ENCODE peak calls at places on chromosome 14, in nine cellular contexts. J, I, N, S, B, P, A, Y and T are unnamed samples. For H3K36me3, the result is how much of the 10 kb centered on the place peaks cover.

GRCh38 chr14:37573355-37573754 is 21.7 kb downstream of the FOXA1 start:
- DNase-seq in J (no peak), I (no peak), N (no peak), S (no peak), B (no peak), P (no peak), A (no peak), Y (no peak), T (no peak)

GRCh38 chr14:22849212-22849819 is 12.9 kb downstream of the MMP14 start:
- DNase-seq in J (no peak), I (peak), N (peak), S (no peak), B (no peak), P (peak), A (no peak), Y (no peak), T (no peak)

GRCh38 chr14:58914271-58914855 is 274.1 kb upstream of the DAAM1 start:
- DNase-seq in J (no peak), I (no peak), N (no peak), S (no peak), B (no peak), P (no peak), A (no peak), Y (no peak), T (no peak)

GRCh38 chr14:39912192-39913100 is 480.2 kb upstream of the FBXO33 start:
- DNase-seq in J (no peak), I (no peak), N (no peak), S (no peak), B (no peak), P (no peak), A (no peak), Y (peak), T (no peak)

GRCh38 chr14:94989417-94989816 is 167.9 kb downstream of the DICER1 start:
- DNase-seq in J (no peak), I (no peak), N (no peak), S (no peak), B (no peak), P (no peak), A (no peak), Y (no peak), T (no peak)

GRCh38 chr14:94173885-94174621 is at the start of gene PPP4R4:
- DNase-seq in J (peak), I (peak), N (peak), S (no peak), B (peak), P (peak), A (peak), Y (peak), T (peak)

GRCh38 chr14:46985529-46986137 is 334.1 kb upstream of the RPL10L start:
- DNase-seq in J (no peak), I (no peak), N (no peak), S (no peak), B (no peak), P (peak), A (no peak), Y (no peak), T (no peak)

GRCh38 chr14:68307769-68308168 is 485.1 kb downstream of the ZFP36L1 start:
- DNase-seq in J (peak), I (no peak), N (no peak), S (peak), B (no peak), P (no peak), A (no peak), Y (no peak), T (no peak)

GRCh38 chr14:94823556-94824341 is 53.8 kb upstream of the GSC start:
- DNase-seq in J (no peak), I (no peak), N (no peak), S (no peak), B (no peak), P (peak), A (no peak), Y (no peak), T (no peak)

GRCh38 chr14:67943947-67944346 is 124.4 kb downstream of the RAD51B start:
- DNase-seq in J (peak), I (peak), N (no peak), S (no peak), B (peak), P (peak), A (peak), Y (peak), T (peak)

GRCh38 chr14:64709126-64709525 is 4.9 kb downstream of the PLEKHG3 start:
- DNase-seq in J (no peak), I (peak), N (peak), S (no peak), B (peak), P (no peak), A (no peak), Y (no peak), T (no peak)

GRCh38 chr14:88140874-88141273 is 135.9 kb downstream of the GPR65 start:
- DNase-seq in J (no peak), I (no peak), N (no peak), S (no peak), B (no peak), P (no peak), A (no peak), Y (no peak), T (no peak)

GRCh38 chr14:38208825-38209562 is 1.3 kb downstream of the SSTR1 start:
- DNase-seq in J (peak), I (peak), N (peak), S (no peak), B (peak), P (peak), A (no peak), Y (no peak), T (no peak)

GRCh38 chr14:72420749-72421452 is 473.0 kb downstream of the DPF3 start:
- DNase-seq in J (peak), I (peak), N (no peak), S (no peak), B (peak), P (peak), A (peak), Y (no peak), T (peak)

GRCh38 chr14:85416771-85417170 is 113.2 kb upstream of the FLRT2 start:
- DNase-seq in J (peak), I (no peak), N (no peak), S (no peak), B (no peak), P (peak), A (no peak), Y (no peak), T (no peak)

GRCh38 chr14:79254069-79254775 is 957.1 kb downstream of the DIO2 start:
- DNase-seq in J (no peak), I (no peak), N (no peak), S (peak), B (no peak), P (peak), A (no peak), Y (no peak), T (no peak)

DNA sequence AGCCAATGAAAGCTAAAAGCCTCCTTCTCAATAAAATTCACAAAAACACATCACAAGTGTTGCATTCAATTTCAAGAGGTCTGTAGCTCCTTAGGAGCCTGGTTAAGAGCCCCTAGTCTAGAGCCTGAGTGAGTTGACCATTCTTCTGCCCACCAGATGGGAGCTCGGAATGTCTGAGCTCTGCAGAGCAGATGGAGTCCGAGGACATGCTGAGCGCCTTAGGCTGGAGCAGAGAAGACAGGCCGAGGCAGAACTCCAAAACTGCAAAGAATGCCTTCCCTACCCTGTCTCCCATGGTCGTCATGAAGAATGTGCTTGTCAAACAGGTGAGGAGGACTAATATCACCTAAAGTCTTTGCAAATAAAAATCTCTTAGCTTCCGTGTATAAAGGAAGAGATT is 11.6 kb downstream of the CIPC start:
- DNase-seq in J (no peak), I (no peak), N (no peak), S (no peak), B (no peak), P (no peak), A (no peak), Y (no peak), T (no peak)
- H3K36me3 ChIP-seq in J (under half), I (half or more), N (half or more), S (under half), B (under half), P (under half), A (under half), Y (under half), T (under half)

DNA sequence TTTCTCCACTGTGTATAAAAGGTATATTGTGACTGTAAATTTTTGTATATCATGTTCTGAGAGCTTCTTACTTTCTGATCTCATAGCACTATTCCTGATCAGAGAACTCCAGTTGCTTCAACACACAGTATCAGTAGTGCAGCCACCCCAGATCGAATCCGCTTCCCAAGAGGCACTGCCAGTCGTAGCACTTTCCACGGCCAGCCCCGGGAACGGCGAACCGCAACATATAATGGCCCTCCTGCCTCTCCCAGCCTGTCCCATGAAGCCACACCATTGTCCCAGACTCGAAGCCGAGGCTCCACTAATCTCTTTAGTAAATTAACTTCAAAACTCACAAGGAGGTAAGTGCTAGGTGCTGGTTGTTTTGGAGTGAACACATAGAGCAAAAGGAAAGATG is 30.9 kb downstream of the CKB start:
- DNase-seq in J (no peak), I (no peak), N (no peak), S (no peak), B (no peak), P (no peak), A (no peak), Y (no peak), T (no peak)
- H3K36me3 ChIP-seq in J (under half), I (under half), N (half or more), S (under half), B (under half), P (under half), A (half or more), Y (under half), T (under half)

DNA sequence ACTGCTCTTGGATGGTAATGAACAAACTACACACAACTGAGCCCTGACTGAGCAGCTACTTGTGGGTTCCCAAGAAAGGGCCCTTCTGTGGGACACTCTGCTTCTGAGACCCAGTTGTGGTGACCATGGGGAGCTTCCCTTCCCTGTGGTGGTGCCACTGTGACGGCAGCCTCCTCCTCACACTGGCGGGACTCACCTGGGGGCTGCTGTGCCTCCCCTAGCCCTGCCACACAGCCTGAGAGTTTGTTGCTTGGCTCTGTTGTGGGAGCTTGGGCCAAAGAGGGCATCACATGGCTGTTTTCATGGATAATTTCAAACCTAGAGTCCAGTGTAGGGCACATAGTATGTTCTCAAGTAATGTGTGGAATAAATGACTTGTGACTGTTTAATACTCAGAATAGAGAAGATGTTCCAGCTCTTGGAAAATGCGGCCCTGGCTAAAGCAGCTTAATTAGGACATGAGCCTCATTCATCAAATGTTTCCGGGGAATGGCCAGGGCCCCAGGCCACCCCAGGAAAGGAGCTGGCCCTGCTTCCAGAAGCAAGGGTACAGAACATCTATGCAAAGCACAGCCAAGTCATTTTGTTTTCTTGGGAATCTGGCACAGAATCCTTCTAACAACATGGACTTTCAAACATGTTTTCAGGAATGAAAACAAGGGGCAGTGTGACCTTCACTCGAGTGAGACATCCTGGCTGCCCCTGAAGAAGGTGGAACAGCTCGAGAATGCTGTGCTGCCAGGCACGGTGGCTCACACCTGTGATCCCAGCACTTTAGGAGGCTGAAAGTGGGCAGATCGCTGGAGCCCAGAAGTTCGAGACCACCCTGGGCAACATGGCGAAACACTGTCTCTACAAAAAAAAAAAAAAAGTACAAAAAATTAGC is 21.2 kb downstream of the ZFYVE21 start:
- DNase-seq in J (no peak), I (peak), N (peak), S (no peak), B (peak), P (no peak), A (no peak), Y (no peak), T (no peak)
- H3K36me3 ChIP-seq in J (under half), I (under half), N (under half), S (under half), B (under half), P (under half), A (under half), Y (under half), T (under half)

DNA sequence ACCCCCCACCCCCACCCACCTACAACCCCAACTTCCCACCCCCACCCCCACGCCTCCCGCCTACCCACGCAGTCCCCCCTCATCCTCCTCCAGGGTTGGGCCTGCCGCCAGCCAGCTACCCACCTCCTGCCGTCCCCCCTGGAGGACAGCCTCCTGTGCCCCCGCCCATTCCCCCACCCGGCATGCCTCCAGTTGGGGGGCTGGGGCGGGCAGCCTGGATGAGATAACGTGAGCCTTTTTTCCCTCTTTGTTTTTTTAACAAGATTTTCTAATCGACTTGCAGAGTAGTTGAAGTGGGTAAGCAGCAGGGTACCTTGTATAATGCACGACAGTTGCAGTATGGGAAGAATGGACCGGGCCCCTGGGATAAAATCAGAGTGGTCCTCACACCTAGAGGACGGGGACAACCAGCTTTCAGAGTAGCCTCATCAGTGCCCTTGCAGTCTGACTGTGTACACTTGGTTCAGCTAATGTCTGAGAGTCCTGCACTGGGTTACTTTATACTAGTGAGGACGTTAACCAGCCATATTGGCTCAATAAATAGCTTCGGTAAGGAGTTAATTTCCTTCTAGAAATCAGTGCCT is 29.4 kb downstream of the CCNK start:
- DNase-seq in J (no peak), I (no peak), N (no peak), S (no peak), B (no peak), P (no peak), A (no peak), Y (no peak), T (no peak)
- H3K36me3 ChIP-seq in J (under half), I (under half), N (half or more), S (under half), B (under half), P (under half), A (half or more), Y (under half), T (under half)

GRCh38 chr14:20476795-20477194 is 7.6 kb downstream of the PNP start:
- DNase-seq in J (no peak), I (no peak), N (no peak), S (no peak), B (no peak), P (no peak), A (no peak), Y (no peak), T (no peak)

GRCh38 chr14:20477211-20477876 is 8.1 kb downstream of the PNP start:
- DNase-seq in J (no peak), I (peak), N (no peak), S (no peak), B (no peak), P (peak), A (peak), Y (no peak), T (peak)

GRCh38 chr14:20482382-20482781 is 13.2 kb downstream of the PNP start:
- DNase-seq in J (no peak), I (no peak), N (no peak), S (no peak), B (no peak), P (no peak), A (no peak), Y (no peak), T (no peak)

GRCh38 chr14:20478915-20479314 is 9.7 kb downstream of the PNP start:
- DNase-seq in J (no peak), I (no peak), N (no peak), S (no peak), B (no peak), P (no peak), A (no peak), Y (no peak), T (no peak)
- H3K36me3 ChIP-seq in J (under half), I (under half), N (under half), S (under half), B (under half), P (under half), A (under half), Y (under half), T (under half)